ENCODE peak calls at places on chromosomes 12 and 14, in six cellular contexts. U is activated CD8-positive, alpha-beta T cell treated with anti-CD3 and anti-CD28 coated beads for 36 hours; K is natural killer cell; D is K562; N is activated naive CD8-positive, alpha-beta T cell treated with anti-CD3 and anti-CD28 coated beads, Interleukin-2, amount 50 U/mL, for 24 hours; I is stimulated activated effector memory CD8-positive, alpha-beta T cell treated with anti-CD3 and anti-CD28 coated beads, Interleukin-12 subunit alpha, Interleukin-12 subunit beta, amount 100 ng/mL, for 72 hours. B is an unnamed sample.

GRCh38 chr14:90624228-90624627 is 192.0 kb downstream of the TTC7B start:
- ATAC-seq in U (no peak), K (no peak), D (no peak), N (no peak), I (no peak), B (no peak)

GRCh38 chr12:124408822-124409517 is 114.1 kb downstream of the RFLNA start:
- ATAC-seq in U (no peak), K (no peak), D (no peak), N (no peak), I (no peak), B (no peak)

GRCh38 chr14:22865424-22866215 is 5.9 kb upstream of the LRP10 start:
- ATAC-seq in U (no peak), K (no peak), D (peak), N (no peak), I (no peak), B (no peak)

GRCh38 chr14:21256539-21257394 is 12.5 kb downstream of the HNRNPC start:
- ATAC-seq in U (peak), K (peak), D (peak), N (no peak), I (no peak), B (no peak)

GRCh38 chr12:132065609-132066344 is 78.3 kb downstream of the DDX51 start:
- ATAC-seq in U (peak), K (no peak), D (no peak), N (no peak), I (peak), B (no peak)

GRCh38 chr14:100735271-100735670 is 8.6 kb downstream of the DLK1 start:
- ATAC-seq in U (no peak), K (no peak), D (no peak), N (no peak), I (no peak), B (no peak)

GRCh38 chr12:75170786-75171185 is 38.9 kb downstream of the KCNC2 start:
- ATAC-seq in U (no peak), K (no peak), D (no peak), N (no peak), I (no peak), B (no peak)

GRCh38 chr12:103841690-103842584 is 903 bp upstream of the NT5DC3 start:
- ATAC-seq in U (peak), K (peak), D (peak), N (peak), I (peak), B (peak)

GRCh38 chr12:54390176-54390667 is 5.7 kb upstream of the ZNF385A start:
- ATAC-seq in U (no peak), K (no peak), D (peak), N (no peak), I (no peak), B (no peak)

GRCh38 chr14:23186913-23187654 is 3.6 kb upstream of the SLC7A8 start:
- ATAC-seq in U (peak), K (peak), D (peak), N (peak), I (peak), B (peak)

GRCh38 chr12:24911284-24911791 is 37.6 kb downstream of the BCAT1 start:
- ATAC-seq in U (no peak), K (no peak), D (peak), N (no peak), I (no peak), B (no peak)

GRCh38 chr12:65324056-65324455 is 45.6 kb downstream of the MSRB3 start:
- ATAC-seq in U (no peak), K (no peak), D (no peak), N (no peak), I (no peak), B (no peak)

GRCh38 chr14:92719890-92720323 is 28.5 kb downstream of the LGMN start:
- ATAC-seq in U (no peak), K (no peak), D (no peak), N (no peak), I (no peak), B (no peak)

GRCh38 chr12:111363578-111363977 is 5.3 kb downstream of the PHETA1 start:
- ATAC-seq in U (no peak), K (no peak), D (no peak), N (no peak), I (no peak), B (no peak)

GRCh38 chr14:74478996-74479635 is 14.0 kb downstream of the NPC2 start:
- ATAC-seq in U (no peak), K (no peak), D (no peak), N (no peak), I (no peak), B (no peak)

GRCh38 chr12:108613548-108613947 is 15.7 kb upstream of the TMEM119 start:
- ATAC-seq in U (no peak), K (no peak), D (no peak), N (no peak), I (no peak), B (no peak)

GRCh38 chr12:132116709-132117557 is 27.2 kb downstream of the DDX51 start:
- ATAC-seq in U (no peak), K (no peak), D (no peak), N (no peak), I (peak), B (no peak)

GRCh38 chr12:133063556-133063955 is 17.2 kb upstream of the ZNF140 start:
- ATAC-seq in U (peak), K (no peak), D (no peak), N (no peak), I (no peak), B (no peak)

GRCh38 chr12:40692617-40693502 is 621 bp downstream of the CNTN1 start:
- ATAC-seq in U (no peak), K (no peak), D (no peak), N (no peak), I (no peak), B (peak)

GRCh38 chr12:3683670-3684069 is 69.2 kb downstream of the CRACR2A start:
- ATAC-seq in U (no peak), K (no peak), D (peak), N (no peak), I (peak), B (no peak)

GRCh38 chr12:81295286-81295685 is 217.4 kb downstream of the ACSS3 start:
- ATAC-seq in U (no peak), K (no peak), D (no peak), N (no peak), I (no peak), B (no peak)

GRCh38 chr12:107565551-107565950 is 120.0 kb upstream of the PWP1 start:
- ATAC-seq in U (no peak), K (no peak), D (no peak), N (no peak), I (no peak), B (no peak)

GRCh38 chr12:753401-754237 is 1.2 kb downstream of the WNK1 start:
- ATAC-seq in U (peak), K (no peak), D (peak), N (no peak), I (peak), B (no peak)

GRCh38 chr14:66853311-66853710 is 335.9 kb upstream of the GARIN2 start:
- ATAC-seq in U (no peak), K (no peak), D (no peak), N (no peak), I (no peak), B (no peak)

GRCh38 chr12:94170690-94171594 is 22.6 kb downstream of the PLXNC1 start:
- ATAC-seq in U (no peak), K (no peak), D (no peak), N (no peak), I (no peak), B (no peak)

GRCh38 chr12:114656906-114657596 is 26.9 kb downstream of the TBX3 start:
- ATAC-seq in U (no peak), K (no peak), D (no peak), N (no peak), I (no peak), B (no peak)

GRCh38 chr12:2449586-2449985 is 345.2 kb upstream of the FKBP4 start:
- ATAC-seq in U (no peak), K (no peak), D (no peak), N (no peak), I (no peak), B (no peak)

GRCh38 chr12:57637364-57637763 is 4.4 kb upstream of the B4GALNT1 start:
- ATAC-seq in U (no peak), K (no peak), D (no peak), N (no peak), I (no peak), B (no peak)

GRCh38 chr12:110183386-110183785 is 59.2 kb downstream of the IFT81 start:
- ATAC-seq in U (no peak), K (no peak), D (no peak), N (no peak), I (no peak), B (no peak)

GRCh38 chr14:101134851-101135486 is 231.4 kb upstream of the RTL1 start:
- ATAC-seq in U (no peak), K (no peak), D (no peak), N (no peak), I (no peak), B (no peak)

GRCh38 chr12:67026847-67027246 is 242.3 kb upstream of the CAND1 start:
- ATAC-seq in U (no peak), K (no peak), D (no peak), N (no peak), I (no peak), B (no peak)

B was measured in gastroesophageal sphincter.